ENCODE peak calls at places on chromosome 4, in four cellular contexts. I is sigmoid colon, S is prostate gland, U is heart left ventricle. K is an unnamed sample.

GRCh38 chr4:154818230-154818629 is 37.2 kb downstream of the RBM46 start:
- DNase-seq in I (no peak), S (no peak), U (no peak), K (no peak)

GRCh38 chr4:84582988-84583870 is at the start of gene CDS1:
- DNase-seq in I (no peak), S (peak; percentile 62), U (peak; percentile 36), K (peak; percentile 70)

GRCh38 chr4:23388259-23388658 is 501.6 kb downstream of the PPARGC1A start:
- DNase-seq in I (no peak), S (no peak), U (no peak), K (no peak)

GRCh38 chr4:27861802-27862201 is 1001.2 kb downstream of the STIM2 start:
- DNase-seq in I (no peak), S (no peak), U (no peak), K (no peak)

GRCh38 chr4:159129822-159130550 is 27.1 kb downstream of the RAPGEF2 start:
- DNase-seq in I (no peak), S (no peak), U (no peak), K (no peak)

GRCh38 chr4:125311503-125311902 is 3.3 kb upstream of the FAT4 start:
- DNase-seq in I (no peak), S (no peak), U (no peak), K (no peak)

GRCh38 chr4:42574873-42575272 is 82.0 kb downstream of the ATP8A1 start:
- DNase-seq in I (no peak), S (no peak), U (no peak), K (no peak)

GRCh38 chr4:51844157-51845054 is 1.5 kb downstream of the DCUN1D4 start:
- DNase-seq in I (peak; percentile 97), S (peak; percentile 95), U (peak; percentile 96), K (peak; percentile 92)

GRCh38 chr4:80202190-80202711 is 4.9 kb downstream of the PRDM8 start:
- DNase-seq in I (peak; percentile 95), S (peak; percentile 77), U (peak; percentile 87), K (peak; percentile 82)

GRCh38 chr4:110878413-110878812 is 255.5 kb upstream of the PITX2 start:
- DNase-seq in I (no peak), S (no peak), U (no peak), K (no peak)

GRCh38 chr4:3412257-3413020 is 29.3 kb upstream of the HGFAC start:
- DNase-seq in I (peak; percentile 42), S (no peak), U (no peak), K (no peak)

GRCh38 chr4:107060388-107060787 is 24.3 kb upstream of the DKK2 start:
- DNase-seq in I (no peak), S (no peak), U (no peak), K (no peak)

GRCh38 chr4:80237992-80238391 is 28.5 kb upstream of the FGF5 start:
- DNase-seq in I (no peak), S (no peak), U (no peak), K (no peak)

DNA sequence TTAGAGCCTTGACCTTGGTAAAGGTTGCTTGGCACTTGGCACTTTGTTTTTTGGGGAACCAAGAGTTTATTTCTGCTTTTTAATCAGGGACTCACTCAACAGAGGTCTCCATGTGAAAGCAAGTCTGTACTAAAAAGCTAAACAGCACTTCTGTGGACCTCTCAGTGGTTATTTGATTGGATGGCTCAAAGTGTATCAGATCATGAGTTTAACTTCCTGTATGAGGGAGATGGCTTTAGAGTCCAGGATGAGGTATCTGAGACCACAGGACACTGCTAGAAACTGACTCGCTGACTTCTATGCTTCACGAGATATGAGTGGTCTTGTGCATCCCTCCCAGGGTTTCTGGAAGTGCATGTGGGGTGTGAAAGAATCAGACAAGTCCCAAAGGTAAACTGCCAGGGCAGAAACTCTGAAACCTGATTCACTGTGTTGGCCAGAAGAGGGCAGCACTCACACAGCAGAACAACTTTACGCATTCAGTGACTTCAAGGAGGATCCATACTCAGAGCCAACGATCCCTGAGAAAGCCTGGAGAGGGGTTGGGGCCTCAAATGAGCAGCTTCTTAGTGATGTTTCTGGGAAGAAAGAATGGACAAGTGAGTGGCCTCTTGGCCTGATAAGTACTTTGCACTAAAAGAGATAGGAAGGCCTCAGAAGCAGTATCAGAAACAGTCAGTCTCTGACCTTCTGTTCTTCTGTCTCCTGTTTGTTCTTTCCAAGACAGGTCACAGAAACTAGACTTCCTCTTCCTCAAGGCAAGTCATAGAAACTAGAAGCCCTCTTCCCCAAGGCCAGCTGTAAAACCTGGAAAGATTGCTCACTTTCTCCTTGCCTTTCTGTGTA is 220.3 kb upstream of the CXCL13 start:
- DNase-seq in I (peak; percentile 70), S (peak; percentile 71), U (peak; percentile 53), K (peak; percentile 76)
- TF ChIP-seq CTCF in I (peak; percentile 74), S (peak; percentile 56), U (peak; percentile 77), K (peak; percentile 81)

GRCh38 chr4:88429401-88429800 is 27.5 kb upstream of the HERC5 start:
- DNase-seq in I (no peak), S (no peak), U (no peak), K (no peak)
- H3K4me1 ChIP-seq in I (no peaks in the 10 kb centered on the region), S (no peaks in the 10 kb centered on the region), U (no peaks in the 10 kb centered on the region), K (no peaks in the 10 kb centered on the region)

GRCh38 chr4:8435656-8436121 is 4.8 kb downstream of the ACOX3 start:
- DNase-seq in I (no peak), S (no peak), U (no peak), K (no peak)
- TF ChIP-seq POLR2A in I (no peak), S (no peak), U (no peak), K (no peak)

GRCh38 chr4:13464543-13464942 is 19.6 kb downstream of the RAB28 start:
- DNase-seq in I (no peak), S (no peak), U (no peak), K (no peak)
- TF ChIP-seq CTCF in I (no peak), S (no peak), U (no peak), K (no peak)

DNA sequence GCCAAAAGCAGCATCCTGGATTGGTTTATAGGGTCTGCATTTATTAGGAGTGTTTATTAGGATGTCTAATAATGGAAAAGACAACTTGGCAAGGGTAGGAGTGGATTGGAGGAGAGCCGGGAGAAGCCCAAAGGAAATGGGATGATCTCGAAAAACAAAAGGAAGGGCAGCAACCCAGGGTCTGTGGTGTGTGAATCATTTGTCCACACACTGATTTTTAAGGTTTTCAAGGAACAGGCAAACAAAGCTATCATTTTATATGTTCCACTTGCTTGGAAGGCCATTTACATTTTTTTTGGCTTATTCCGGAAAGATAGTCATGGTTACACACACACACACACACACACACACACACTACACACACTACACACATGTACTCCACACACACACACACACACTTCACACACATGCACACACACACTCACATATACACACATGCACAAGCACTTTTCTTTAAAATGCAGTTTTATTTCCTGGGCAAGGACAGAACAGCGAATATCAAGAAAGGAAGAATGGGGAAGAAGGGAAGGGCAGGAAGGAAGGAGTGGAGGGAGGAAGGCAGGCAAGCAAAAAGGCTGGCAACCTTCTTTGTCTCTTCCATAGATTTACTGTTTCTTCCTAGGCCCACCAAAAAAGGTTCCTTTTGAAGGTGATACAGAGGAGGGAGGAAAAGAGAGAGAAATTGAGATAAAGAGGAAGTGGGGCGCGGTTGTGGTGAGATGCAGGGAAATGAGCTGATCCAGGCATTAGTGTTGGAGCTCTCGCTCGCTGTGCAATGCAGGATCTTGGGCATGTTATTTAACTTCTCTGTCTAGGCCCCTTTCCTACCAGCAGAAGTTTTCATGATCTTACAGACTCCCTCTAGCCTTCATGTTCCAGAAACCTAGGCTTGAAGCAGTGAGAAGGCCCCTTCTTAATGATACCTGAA is 88.6 kb upstream of the MAML3 start:
- DNase-seq in I (no peak), S (no peak), U (peak; percentile 50), K (peak; percentile 34)
- H3K4me1 ChIP-seq in I (no peaks in the 10 kb centered on the region), S (peaks cover 13% of the 10 kb centered on the region), U (peaks cover 14% of the 10 kb centered on the region), K (peaks cover 19% of the 10 kb centered on the region)

DNA sequence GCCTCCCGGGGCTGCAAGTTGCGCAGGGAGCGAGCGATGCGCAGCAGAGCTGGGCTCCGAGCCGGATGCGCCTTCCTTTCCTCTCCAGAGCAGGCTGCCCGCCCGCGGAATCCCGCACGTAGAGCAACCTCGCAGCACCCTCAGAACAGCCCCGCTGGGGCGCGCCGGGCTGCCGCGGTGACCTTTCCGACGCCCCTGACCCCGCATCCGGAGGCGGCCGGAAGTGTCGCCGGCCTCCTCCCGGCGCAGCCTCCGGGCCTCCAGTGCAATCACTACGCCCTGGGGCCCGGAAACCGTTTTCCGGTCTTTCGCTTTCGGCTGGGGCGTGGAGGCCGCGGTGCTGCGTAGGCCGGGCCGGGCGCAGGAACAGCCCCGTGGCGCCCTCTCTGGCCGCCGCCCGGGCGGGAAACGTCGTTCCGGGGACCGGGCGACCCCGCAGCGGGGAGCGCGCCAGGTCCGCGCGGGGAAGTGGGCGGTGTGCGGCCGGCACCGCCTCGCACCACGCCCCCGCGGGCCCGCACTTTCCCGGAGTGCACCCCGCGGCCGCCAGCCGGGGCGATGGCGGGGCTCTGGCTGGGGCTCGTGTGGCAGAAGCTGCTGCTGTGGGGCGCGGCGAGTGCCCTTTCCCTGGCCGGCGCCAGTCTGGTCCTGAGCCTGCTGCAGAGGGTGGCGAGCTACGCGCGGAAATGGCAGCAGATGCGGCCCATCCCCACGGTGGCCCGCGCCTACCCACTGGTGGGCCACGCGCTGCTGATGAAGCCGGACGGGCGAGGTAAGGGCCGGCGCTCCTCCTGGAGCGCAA is at the start of gene CYP4V2:
- DNase-seq in I (peak; percentile 91), S (peak; percentile 66), U (peak; percentile 90), K (peak; percentile 88)
- TF ChIP-seq POLR2A in I (no peak), S (peak; percentile 36), U (no peak), K (peak; percentile 84)

DNA sequence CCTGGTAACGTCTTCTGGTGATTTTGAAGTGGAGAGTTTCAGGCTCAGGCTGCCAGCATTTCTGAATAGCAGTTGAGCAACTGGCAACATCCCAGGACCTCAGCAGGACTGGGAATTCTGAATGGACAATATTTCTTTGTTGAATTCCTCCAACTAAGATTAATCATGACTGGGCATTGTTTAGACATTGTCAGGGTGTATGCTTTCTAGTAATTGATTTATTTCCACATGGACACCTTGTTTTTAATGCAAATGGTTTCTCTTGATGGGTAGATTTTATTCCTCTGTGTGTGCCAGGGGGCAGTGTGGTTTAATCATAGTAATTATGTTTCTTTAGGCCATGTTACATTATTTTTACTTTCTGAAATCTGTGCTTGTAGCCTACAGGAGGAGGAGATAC is 1004.7 kb upstream of the LCORL start:
- DNase-seq in I (peak; percentile 56), S (no peak), U (no peak), K (peak; percentile 23)
- TF ChIP-seq CTCF in I (no peak), S (no peak), U (no peak), K (peak; percentile 20)

DNA sequence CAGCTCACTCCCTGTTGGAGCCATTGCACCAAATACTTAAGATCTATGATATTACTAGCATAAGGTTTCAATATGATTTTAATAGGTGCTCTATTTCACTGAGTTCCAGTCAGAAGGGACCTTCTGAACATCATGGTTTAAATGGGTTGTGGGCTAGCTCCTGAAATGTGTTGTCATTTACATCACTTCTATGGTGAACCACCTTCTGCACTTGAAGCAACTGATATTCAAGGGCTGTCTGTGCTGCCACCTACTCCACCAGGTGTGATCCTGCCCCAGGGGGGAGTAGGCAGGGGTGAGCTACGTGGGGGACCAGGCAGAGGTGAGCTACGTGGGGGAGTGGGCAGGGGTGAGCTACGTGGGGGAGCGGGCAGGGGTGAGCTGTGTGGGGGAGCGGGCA is 35.2 kb downstream of the RNF175 start:
- DNase-seq in I (no peak), S (no peak), U (no peak), K (no peak)
- H3K4me1 ChIP-seq in I (no peaks in the 10 kb centered on the region), S (no peaks in the 10 kb centered on the region), U (no peaks in the 10 kb centered on the region), K (no peaks in the 10 kb centered on the region)

GRCh38 chr4:1250527-1250812 is 1.5 kb upstream of the CTBP1 start:
- DNase-seq in I (no peak), S (no peak), U (no peak), K (no peak)
- TF ChIP-seq POLR2A in I (no peak), S (no peak), U (no peak), K (no peak)

GRCh38 chr4:29079260-29079659 is 1640.9 kb upstream of the PCDH7 start:
- DNase-seq in I (no peak), S (no peak), U (no peak), K (no peak)

GRCh38 chr4:29085748-29086147 is 1634.4 kb upstream of the PCDH7 start:
- DNase-seq in I (no peak), S (no peak), U (no peak), K (no peak)

GRCh38 chr4:29082684-29083083 is 1637.5 kb upstream of the PCDH7 start:
- DNase-seq in I (no peak), S (no peak), U (no peak), K (no peak)

GRCh38 chr4:29081230-29081955 is 1638.8 kb upstream of the PCDH7 start:
- DNase-seq in I (no peak), S (no peak), U (no peak), K (no peak)
- TF ChIP-seq CTCF in I (no peak), S (no peak), U (no peak), K (no peak)